ENCODE peak calls at places on chromosome 18, in nine cellular contexts. One of them, this sample, is unnamed. For H3K4me1 and H3K9me3, the result is how much of the 10 kb centered on the place peaks cover.

GRCh38 chr18:9901377-9901776 is 12.4 kb upstream of the VAPA start:
- DNase-seq in keratinocyte: no peak
- DNase-seq in heart left ventricle: no peak
- DNase-seq in left lung: no peak
- DNase-seq in upper lobe of left lung: no peak
- DNase-seq in endodermal cell: no peak
- DNase-seq in CD8-positive, alpha-beta T cell: no peak
- DNase-seq in Peyer's patch: no peak
- DNase-seq in HCT116: no peak
- DNase-seq in this sample: no peak

GRCh38 chr18:69000366-69000765 is 202.5 kb downstream of the CCDC102B start:
- DNase-seq in keratinocyte: no peak
- DNase-seq in heart left ventricle: no peak
- DNase-seq in left lung: no peak
- DNase-seq in upper lobe of left lung: no peak
- DNase-seq in endodermal cell: no peak
- DNase-seq in CD8-positive, alpha-beta T cell: no peak
- DNase-seq in Peyer's patch: no peak
- DNase-seq in HCT116: no peak
- DNase-seq in this sample: no peak

GRCh38 chr18:28019425-28020108 is 157.4 kb downstream of the CDH2 start:
- DNase-seq in keratinocyte: peak
- DNase-seq in heart left ventricle: no peak
- DNase-seq in left lung: no peak
- DNase-seq in upper lobe of left lung: no peak
- DNase-seq in endodermal cell: no peak
- DNase-seq in CD8-positive, alpha-beta T cell: no peak
- DNase-seq in Peyer's patch: no peak
- DNase-seq in HCT116: no peak
- DNase-seq in this sample: no peak

GRCh38 chr18:57561728-57562423 is 24.6 kb downstream of the FECH start:
- DNase-seq in keratinocyte: no peak
- DNase-seq in heart left ventricle: no peak
- DNase-seq in left lung: no peak
- DNase-seq in upper lobe of left lung: no peak
- DNase-seq in endodermal cell: peak
- DNase-seq in CD8-positive, alpha-beta T cell: no peak
- DNase-seq in Peyer's patch: no peak
- DNase-seq in HCT116: peak
- DNase-seq in this sample: no peak

GRCh38 chr18:42931501-42931900 is 184.0 kb downstream of the RIT2 start:
- DNase-seq in keratinocyte: no peak
- DNase-seq in heart left ventricle: no peak
- DNase-seq in left lung: no peak
- DNase-seq in upper lobe of left lung: no peak
- DNase-seq in endodermal cell: no peak
- DNase-seq in CD8-positive, alpha-beta T cell: no peak
- DNase-seq in Peyer's patch: no peak
- DNase-seq in HCT116: no peak
- DNase-seq in this sample: no peak

GRCh38 chr18:23626451-23627279 is 36.0 kb downstream of the ANKRD29 start:
- DNase-seq in keratinocyte: no peak
- DNase-seq in heart left ventricle: no peak
- DNase-seq in left lung: no peak
- DNase-seq in upper lobe of left lung: no peak
- DNase-seq in endodermal cell: no peak
- DNase-seq in CD8-positive, alpha-beta T cell: no peak
- DNase-seq in Peyer's patch: no peak
- DNase-seq in HCT116: no peak
- DNase-seq in this sample: no peak

GRCh38 chr18:22676423-22676822 is 256.7 kb upstream of the RBBP8 start:
- DNase-seq in keratinocyte: no peak
- DNase-seq in heart left ventricle: no peak
- DNase-seq in left lung: no peak
- DNase-seq in upper lobe of left lung: no peak
- DNase-seq in endodermal cell: no peak
- DNase-seq in CD8-positive, alpha-beta T cell: no peak
- DNase-seq in Peyer's patch: no peak
- DNase-seq in HCT116: no peak
- DNase-seq in this sample: no peak

GRCh38 chr18:27558388-27559158 is 373.5 kb upstream of the CHST9 start:
- DNase-seq in keratinocyte: no peak
- DNase-seq in heart left ventricle: no peak
- DNase-seq in left lung: no peak
- DNase-seq in upper lobe of left lung: no peak
- DNase-seq in endodermal cell: no peak
- DNase-seq in CD8-positive, alpha-beta T cell: no peak
- DNase-seq in Peyer's patch: no peak
- DNase-seq in HCT116: no peak
- DNase-seq in this sample: no peak

GRCh38 chr18:8260319-8260718 is 348.9 kb upstream of the RAB12 start:
- DNase-seq in keratinocyte: peak
- DNase-seq in heart left ventricle: no peak
- DNase-seq in left lung: no peak
- DNase-seq in upper lobe of left lung: no peak
- DNase-seq in endodermal cell: peak
- DNase-seq in CD8-positive, alpha-beta T cell: no peak
- DNase-seq in Peyer's patch: no peak
- DNase-seq in HCT116: no peak
- DNase-seq in this sample: no peak

GRCh38 chr18:54717673-54718435 is 110.4 kb upstream of the RAB27B start:
- DNase-seq in keratinocyte: no peak
- DNase-seq in heart left ventricle: no peak
- DNase-seq in left lung: no peak
- DNase-seq in upper lobe of left lung: no peak
- DNase-seq in endodermal cell: peak
- DNase-seq in CD8-positive, alpha-beta T cell: no peak
- DNase-seq in Peyer's patch: no peak
- DNase-seq in HCT116: no peak
- DNase-seq in this sample: no peak

GRCh38 chr18:24027156-24027555 is 12.6 kb downstream of the TTC39C start:
- DNase-seq in keratinocyte: peak
- DNase-seq in heart left ventricle: no peak
- DNase-seq in left lung: peak
- DNase-seq in upper lobe of left lung: peak
- DNase-seq in endodermal cell: no peak
- DNase-seq in CD8-positive, alpha-beta T cell: no peak
- DNase-seq in Peyer's patch: no peak
- DNase-seq in HCT116: no peak
- DNase-seq in this sample: no peak

GRCh38 chr18:3230401-3231334 is 10.9 kb upstream of the MYOM1 start:
- DNase-seq in keratinocyte: no peak
- DNase-seq in heart left ventricle: no peak
- DNase-seq in left lung: peak
- DNase-seq in upper lobe of left lung: peak
- DNase-seq in endodermal cell: no peak
- DNase-seq in CD8-positive, alpha-beta T cell: no peak
- DNase-seq in Peyer's patch: no peak
- DNase-seq in HCT116: no peak
- DNase-seq in this sample: no peak

GRCh38 chr18:11654736-11655604 is 34.1 kb upstream of the GNAL start:
- DNase-seq in keratinocyte: no peak
- DNase-seq in heart left ventricle: no peak
- DNase-seq in left lung: peak
- DNase-seq in upper lobe of left lung: peak
- DNase-seq in endodermal cell: peak
- DNase-seq in CD8-positive, alpha-beta T cell: no peak
- DNase-seq in Peyer's patch: peak
- DNase-seq in HCT116: peak
- DNase-seq in this sample: no peak

GRCh38 chr18:11653521-11653920 is 35.5 kb upstream of the GNAL start:
- DNase-seq in keratinocyte: no peak
- DNase-seq in heart left ventricle: no peak
- DNase-seq in left lung: no peak
- DNase-seq in upper lobe of left lung: no peak
- DNase-seq in endodermal cell: peak
- DNase-seq in CD8-positive, alpha-beta T cell: no peak
- DNase-seq in Peyer's patch: no peak
- DNase-seq in HCT116: no peak
- DNase-seq in this sample: no peak

GRCh38 chr18:11657554-11657953 is 31.5 kb upstream of the GNAL start:
- DNase-seq in keratinocyte: no peak
- DNase-seq in heart left ventricle: no peak
- DNase-seq in left lung: no peak
- DNase-seq in upper lobe of left lung: no peak
- DNase-seq in endodermal cell: no peak
- DNase-seq in CD8-positive, alpha-beta T cell: no peak
- DNase-seq in Peyer's patch: no peak
- DNase-seq in HCT116: no peak
- DNase-seq in this sample: no peak

GRCh38 chr18:11657152-11657551 is 31.9 kb upstream of the GNAL start:
- DNase-seq in keratinocyte: no peak
- DNase-seq in heart left ventricle: no peak
- DNase-seq in left lung: no peak
- DNase-seq in upper lobe of left lung: no peak
- DNase-seq in endodermal cell: no peak
- DNase-seq in CD8-positive, alpha-beta T cell: no peak
- DNase-seq in Peyer's patch: no peak
- DNase-seq in HCT116: no peak
- DNase-seq in this sample: no peak

GRCh38 chr18:11655605-11655932 is 33.5 kb upstream of the GNAL start:
- DNase-seq in keratinocyte: no peak
- DNase-seq in heart left ventricle: no peak
- DNase-seq in left lung: no peak
- DNase-seq in upper lobe of left lung: no peak
- DNase-seq in endodermal cell: no peak
- DNase-seq in CD8-positive, alpha-beta T cell: no peak
- DNase-seq in Peyer's patch: no peak
- DNase-seq in HCT116: no peak
- DNase-seq in this sample: no peak
- TF ChIP-seq CTCF in keratinocyte: no peak
- TF ChIP-seq CTCF in heart left ventricle: no peak
- TF ChIP-seq CTCF in left lung: no peak
- TF ChIP-seq CTCF in upper lobe of left lung: no peak
- TF ChIP-seq CTCF in endodermal cell: no peak
- TF ChIP-seq CTCF in CD8-positive, alpha-beta T cell: no peak
- TF ChIP-seq CTCF in Peyer's patch: no peak
- TF ChIP-seq CTCF in HCT116: no peak
- TF ChIP-seq CTCF in this sample: no peak

DNA sequence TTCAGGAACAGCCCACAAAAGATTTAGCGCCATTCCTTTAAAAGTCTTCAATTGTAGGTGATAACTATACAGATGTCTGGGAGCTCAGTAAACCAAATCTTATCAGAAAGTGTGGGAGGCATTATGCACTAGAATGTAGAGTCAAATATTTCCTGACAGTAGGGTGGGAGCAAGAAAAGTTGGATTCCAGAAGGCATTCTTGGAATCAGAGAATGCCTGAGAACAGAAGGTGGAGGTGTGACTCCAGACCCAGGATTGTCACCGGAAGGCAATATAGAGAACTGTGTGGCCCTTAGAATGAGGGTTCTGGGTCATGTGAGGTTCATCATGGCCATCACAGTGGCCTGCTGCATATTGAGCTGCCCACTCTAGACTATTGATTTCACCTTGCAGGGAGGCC is 90.0 kb downstream of the SETBP1 start:
- DNase-seq in keratinocyte: no peak
- DNase-seq in heart left ventricle: no peak
- DNase-seq in left lung: no peak
- DNase-seq in upper lobe of left lung: no peak
- DNase-seq in endodermal cell: no peak
- DNase-seq in CD8-positive, alpha-beta T cell: no peak
- DNase-seq in Peyer's patch: no peak
- DNase-seq in HCT116: no peak
- DNase-seq in this sample: no peak
- H3K4me1 ChIP-seq in keratinocyte: under half
- H3K4me1 ChIP-seq in heart left ventricle: under half
- H3K4me1 ChIP-seq in left lung: under half
- H3K4me1 ChIP-seq in upper lobe of left lung: under half
- H3K4me1 ChIP-seq in endodermal cell: under half
- H3K4me1 ChIP-seq in CD8-positive, alpha-beta T cell: under half
- H3K4me1 ChIP-seq in Peyer's patch: under half
- H3K4me1 ChIP-seq in HCT116: under half
- H3K4me1 ChIP-seq in this sample: under half

GRCh38 chr18:78734614-78734945 is 245.0 kb upstream of the SALL3 start:
- DNase-seq in keratinocyte: no peak
- DNase-seq in heart left ventricle: no peak
- DNase-seq in left lung: no peak
- DNase-seq in upper lobe of left lung: no peak
- DNase-seq in endodermal cell: no peak
- DNase-seq in CD8-positive, alpha-beta T cell: no peak
- DNase-seq in Peyer's patch: no peak
- DNase-seq in HCT116: no peak
- DNase-seq in this sample: no peak

GRCh38 chr18:78736015-78736690 is 243.5 kb upstream of the SALL3 start:
- DNase-seq in keratinocyte: no peak
- DNase-seq in heart left ventricle: no peak
- DNase-seq in left lung: no peak
- DNase-seq in upper lobe of left lung: no peak
- DNase-seq in endodermal cell: no peak
- DNase-seq in CD8-positive, alpha-beta T cell: no peak
- DNase-seq in Peyer's patch: no peak
- DNase-seq in HCT116: no peak
- DNase-seq in this sample: no peak

GRCh38 chr18:78732273-78733210 is 247.1 kb upstream of the SALL3 start:
- DNase-seq in keratinocyte: no peak
- DNase-seq in heart left ventricle: no peak
- DNase-seq in left lung: no peak
- DNase-seq in upper lobe of left lung: no peak
- DNase-seq in endodermal cell: peak
- DNase-seq in CD8-positive, alpha-beta T cell: no peak
- DNase-seq in Peyer's patch: no peak
- DNase-seq in HCT116: no peak
- DNase-seq in this sample: no peak

GRCh38 chr18:78735131-78736014 is 244.2 kb upstream of the SALL3 start:
- DNase-seq in keratinocyte: no peak
- DNase-seq in heart left ventricle: no peak
- DNase-seq in left lung: no peak
- DNase-seq in upper lobe of left lung: no peak
- DNase-seq in endodermal cell: peak
- DNase-seq in CD8-positive, alpha-beta T cell: no peak
- DNase-seq in Peyer's patch: peak
- DNase-seq in HCT116: no peak
- DNase-seq in this sample: no peak

GRCh38 chr18:78733762-78734613 is 245.6 kb upstream of the SALL3 start:
- DNase-seq in keratinocyte: no peak
- DNase-seq in heart left ventricle: no peak
- DNase-seq in left lung: no peak
- DNase-seq in upper lobe of left lung: no peak
- DNase-seq in endodermal cell: peak
- DNase-seq in CD8-positive, alpha-beta T cell: no peak
- DNase-seq in Peyer's patch: peak
- DNase-seq in HCT116: no peak
- DNase-seq in this sample: no peak
- H3K9me3 ChIP-seq in keratinocyte: under half
- H3K9me3 ChIP-seq in heart left ventricle: under half
- H3K9me3 ChIP-seq in left lung: under half
- H3K9me3 ChIP-seq in upper lobe of left lung: under half
- H3K9me3 ChIP-seq in endodermal cell: under half
- H3K9me3 ChIP-seq in CD8-positive, alpha-beta T cell: under half
- H3K9me3 ChIP-seq in Peyer's patch: under half
- H3K9me3 ChIP-seq in HCT116: under half
- H3K9me3 ChIP-seq in this sample: under half

DNA sequence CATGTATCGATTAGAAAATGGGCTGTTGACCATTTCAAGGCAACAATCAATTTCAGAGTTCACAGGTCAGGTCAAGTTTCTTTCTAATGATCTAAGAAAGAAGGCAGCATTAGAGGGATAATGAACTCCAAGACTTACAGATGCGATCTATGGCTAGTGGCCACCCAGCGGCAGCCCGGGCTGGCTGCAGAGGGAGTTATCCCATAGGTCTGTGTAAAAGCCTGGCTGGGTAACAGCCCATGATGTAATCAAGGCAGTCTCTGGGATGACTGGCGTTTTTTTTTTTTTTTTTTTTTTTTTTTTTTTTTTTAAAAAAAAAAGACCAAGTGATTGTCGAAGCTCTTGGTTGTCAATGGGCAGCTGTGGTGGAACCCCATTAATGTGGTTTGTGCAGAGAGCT is 171.1 kb upstream of the SKOR2 start:
- DNase-seq in keratinocyte: no peak
- DNase-seq in heart left ventricle: no peak
- DNase-seq in left lung: no peak
- DNase-seq in upper lobe of left lung: no peak
- DNase-seq in endodermal cell: peak
- DNase-seq in CD8-positive, alpha-beta T cell: no peak
- DNase-seq in Peyer's patch: no peak
- DNase-seq in HCT116: no peak
- DNase-seq in this sample: no peak
- TF ChIP-seq CTCF in keratinocyte: no peak
- TF ChIP-seq CTCF in heart left ventricle: no peak
- TF ChIP-seq CTCF in left lung: no peak
- TF ChIP-seq CTCF in upper lobe of left lung: no peak
- TF ChIP-seq CTCF in endodermal cell: peak
- TF ChIP-seq CTCF in CD8-positive, alpha-beta T cell: no peak
- TF ChIP-seq CTCF in Peyer's patch: no peak
- TF ChIP-seq CTCF in HCT116: no peak
- TF ChIP-seq CTCF in this sample: no peak

This sample was measured in esophagus squamous epithelium.